ENCODE peak calls at places on chromosomes 13 and 19, in four cellular contexts. One of them, this sample, is unnamed.

GRCh38 chr19:1978346-1978894 is 37.1 kb downstream of the BTBD2 start:
- DNase-seq in right lobe of liver: no peak
- DNase-seq in iPS-NIHi11: no peak
- DNase-seq in hypothalamus: no peak
- DNase-seq in this sample: no peak

GRCh38 chr13:109708014-109708617 is 78.3 kb downstream of the IRS2 start:
- DNase-seq in right lobe of liver: no peak
- DNase-seq in iPS-NIHi11: no peak
- DNase-seq in hypothalamus: no peak
- DNase-seq in this sample: no peak

GRCh38 chr13:21176982-21177284 is 475 bp downstream of the MRPL57 start:
- DNase-seq in right lobe of liver: no peak
- DNase-seq in iPS-NIHi11: no peak
- DNase-seq in hypothalamus: no peak
- DNase-seq in this sample: no peak

GRCh38 chr13:69296130-69296529 is 811.5 kb upstream of the ATXN8OS start:
- DNase-seq in right lobe of liver: no peak
- DNase-seq in iPS-NIHi11: no peak
- DNase-seq in hypothalamus: no peak
- DNase-seq in this sample: no peak

GRCh38 chr13:42355118-42355840 is 83.3 kb downstream of the AKAP11 start:
- DNase-seq in right lobe of liver: no peak
- DNase-seq in iPS-NIHi11: no peak
- DNase-seq in hypothalamus: no peak
- DNase-seq in this sample: no peak

GRCh38 chr13:98089246-98089645 is 53.6 kb upstream of the FARP1 start:
- DNase-seq in right lobe of liver: no peak
- DNase-seq in iPS-NIHi11: no peak
- DNase-seq in hypothalamus: no peak
- DNase-seq in this sample: no peak

GRCh38 chr19:31110331-31110730 is 238.9 kb downstream of the TSHZ3 start:
- DNase-seq in right lobe of liver: no peak
- DNase-seq in iPS-NIHi11: peak
- DNase-seq in hypothalamus: no peak
- DNase-seq in this sample: no peak

GRCh38 chr19:46373573-46374359 is 26.9 kb downstream of the PPP5C start:
- DNase-seq in right lobe of liver: peak
- DNase-seq in iPS-NIHi11: peak
- DNase-seq in hypothalamus: no peak
- DNase-seq in this sample: peak

GRCh38 chr13:110310541-110311491 is 3.7 kb downstream of the COL4A2 start:
- DNase-seq in right lobe of liver: no peak
- DNase-seq in iPS-NIHi11: no peak
- DNase-seq in hypothalamus: no peak
- DNase-seq in this sample: no peak

GRCh38 chr13:97977376-97977705 is 23.9 kb downstream of the IPO5 start:
- DNase-seq in right lobe of liver: no peak
- DNase-seq in iPS-NIHi11: no peak
- DNase-seq in hypothalamus: no peak
- DNase-seq in this sample: no peak

GRCh38 chr13:85137516-85137915 is 661.7 kb downstream of the SLITRK6 start:
- DNase-seq in right lobe of liver: no peak
- DNase-seq in iPS-NIHi11: no peak
- DNase-seq in hypothalamus: no peak
- DNase-seq in this sample: no peak

GRCh38 chr19:20235156-20235555 is 68.1 kb downstream of the ZNF486 start:
- DNase-seq in right lobe of liver: no peak
- DNase-seq in iPS-NIHi11: no peak
- DNase-seq in hypothalamus: no peak
- DNase-seq in this sample: no peak

GRCh38 chr13:28597641-28598040 is 61.3 kb upstream of the POMP start:
- DNase-seq in right lobe of liver: no peak
- DNase-seq in iPS-NIHi11: no peak
- DNase-seq in hypothalamus: no peak
- DNase-seq in this sample: no peak

GRCh38 chr13:46113596-46113995 is 8.8 kb upstream of the CPB2 start:
- DNase-seq in right lobe of liver: no peak
- DNase-seq in iPS-NIHi11: no peak
- DNase-seq in hypothalamus: no peak
- DNase-seq in this sample: no peak

GRCh38 chr13:47252627-47253026 is 355.8 kb upstream of the HTR2A start:
- DNase-seq in right lobe of liver: no peak
- DNase-seq in iPS-NIHi11: no peak
- DNase-seq in hypothalamus: no peak
- DNase-seq in this sample: no peak

GRCh38 chr19:7979559-7979958 is 25.9 kb downstream of the ELAVL1 start:
- DNase-seq in right lobe of liver: peak
- DNase-seq in iPS-NIHi11: no peak
- DNase-seq in hypothalamus: no peak
- DNase-seq in this sample: no peak

GRCh38 chr19:5804516-5805464 is at the start of gene NRTN:
- DNase-seq in right lobe of liver: peak
- DNase-seq in iPS-NIHi11: peak
- DNase-seq in hypothalamus: no peak
- DNase-seq in this sample: no peak

GRCh38 chr19:39293394-39293793 is 2.8 kb upstream of the IFNL1 start:
- DNase-seq in right lobe of liver: no peak
- DNase-seq in iPS-NIHi11: no peak
- DNase-seq in hypothalamus: no peak
- DNase-seq in this sample: no peak

GRCh38 chr13:107901230-107901629 is 314.1 kb downstream of the LIG4 start:
- DNase-seq in right lobe of liver: no peak
- DNase-seq in iPS-NIHi11: no peak
- DNase-seq in hypothalamus: no peak
- DNase-seq in this sample: no peak

GRCh38 chr19:56080669-56081401 is 40.3 kb downstream of the ZNF787 start:
- DNase-seq in right lobe of liver: peak
- DNase-seq in iPS-NIHi11: peak
- DNase-seq in hypothalamus: no peak
- DNase-seq in this sample: no peak

GRCh38 chr19:54424660-54425381 is 9.6 kb downstream of the TTYH1 start:
- DNase-seq in right lobe of liver: no peak
- DNase-seq in iPS-NIHi11: no peak
- DNase-seq in hypothalamus: no peak
- DNase-seq in this sample: no peak